ENCODE peak calls at places on chromosomes 16 and 17, in seven cellular contexts. P, E, O, C, B, H and M are unnamed samples.

GRCh38 chr17:30117548-30118155 is 1.0 kb downstream of the NSRP1 start:
- DNase-seq in E (peak), C (no peak), P (no peak), O (no peak), H (no peak), B (no peak), M (no peak)

GRCh38 chr16:70588565-70588964 is 57.8 kb upstream of the IL34 start:
- DNase-seq in P (no peak), O (no peak), C (no peak), H (no peak), B (no peak), E (peak), M (no peak)

GRCh38 chr17:16933317-16934132 is 38.4 kb downstream of the TNFRSF13B start:
- DNase-seq in B (no peak), P (no peak), H (no peak), C (no peak), O (no peak), E (no peak), M (no peak)

GRCh38 chr16:53080345-53081031 is 25.7 kb downstream of the CHD9 start:
- DNase-seq in H (no peak), B (no peak), O (no peak), C (peak), P (no peak), E (peak), M (no peak)

GRCh38 chr16:60120586-60120985 is 1386.5 kb upstream of the GOT2 start:
- DNase-seq in P (no peak), H (no peak), E (no peak), O (no peak), B (no peak), C (no peak), M (no peak)

GRCh38 chr16:2752850-2753522 is 548 bp downstream of the SRRM2 start:
- DNase-seq in B (no peak), C (peak), O (peak), E (peak), P (no peak), H (peak), M (peak)

GRCh38 chr17:43905400-43905984 is 1.8 kb downstream of the MPP2 start:
- DNase-seq in B (no peak), E (no peak), C (no peak), O (no peak), P (no peak), H (peak), M (peak)

GRCh38 chr16:90019543-90020259 is 445 bp upstream of the DBNDD1 start:
- DNase-seq in H (peak), P (no peak), C (no peak), O (no peak), B (no peak), E (peak), M (peak)

GRCh38 chr16:27906883-27907282 is 156.6 kb downstream of the GSG1L start:
- DNase-seq in C (no peak), O (no peak), E (no peak), H (no peak), P (no peak), B (no peak), M (no peak)

GRCh38 chr17:18185832-18186231 is 2.2 kb downstream of the ALKBH5 start:
- DNase-seq in C (no peak), E (peak), O (no peak), B (no peak), H (no peak), P (no peak), M (no peak)

GRCh38 chr17:75910699-75911098 is 6.0 kb upstream of the MRPL38 start:
- DNase-seq in H (peak), E (no peak), C (no peak), O (peak), P (no peak), B (no peak), M (peak)

GRCh38 chr17:9291912-9292562 is 270.7 kb downstream of the NTN1 start:
- DNase-seq in C (peak), P (peak), E (peak), H (no peak), O (no peak), B (no peak), M (peak)

GRCh38 chr17:37327341-37328090 is 48.3 kb upstream of the C17orf78 start:
- DNase-seq in P (no peak), C (no peak), O (no peak), B (no peak), E (peak), H (no peak), M (no peak)

GRCh38 chr17:14019186-14019956 is 49.9 kb upstream of the COX10 start:
- DNase-seq in C (no peak), B (no peak), E (peak), H (no peak), P (no peak), O (no peak), M (no peak)

GRCh38 chr17:43175213-43176118 is 4.5 kb downstream of the NBR1 start:
- DNase-seq in C (no peak), P (no peak), H (no peak), B (no peak), O (no peak), E (peak), M (no peak)

GRCh38 chr17:63446981-63447687 is 1.0 kb upstream of the CYB561 start:
- DNase-seq in C (peak), B (no peak), O (peak), H (no peak), E (no peak), P (no peak), M (peak)

GRCh38 chr17:47975189-47975814 is 4.4 kb downstream of the CDK5RAP3 start:
- DNase-seq in P (no peak), O (no peak), C (no peak), B (no peak), E (no peak), H (no peak), M (peak)

GRCh38 chr16:89120281-89120680 is 26.6 kb downstream of the ACSF3 start:
- DNase-seq in H (no peak), C (no peak), E (no peak), P (no peak), B (no peak), O (no peak), M (no peak)

GRCh38 chr16:18783430-18784341 is 6.4 kb downstream of the RPS15A start:
- DNase-seq in C (no peak), B (no peak), H (no peak), E (no peak), O (no peak), P (no peak), M (no peak)

GRCh38 chr17:14323522-14323981 is 22.7 kb downstream of the HS3ST3B1 start:
- DNase-seq in O (peak), C (no peak), H (no peak), B (no peak), E (no peak), P (no peak), M (no peak)

GRCh38 chr17:51032850-51033249 is 87.8 kb downstream of the SPAG9 start:
- DNase-seq in C (no peak), B (no peak), P (no peak), E (peak), O (no peak), H (no peak), M (no peak)

GRCh38 chr16:16027728-16028310 is 78.4 kb downstream of the ABCC1 start:
- DNase-seq in P (no peak), O (no peak), C (no peak), E (no peak), B (no peak), H (no peak), M (no peak)

GRCh38 chr16:68715471-68715870 is 21.6 kb upstream of the CDH1 start:
- DNase-seq in P (peak), H (no peak), O (no peak), B (no peak), C (no peak), E (peak), M (no peak)

GRCh38 chr17:63481488-63481870 is 4.6 kb downstream of the ACE start:
- DNase-seq in B (no peak), H (no peak), O (no peak), C (no peak), E (no peak), P (no peak), M (no peak)

GRCh38 chr17:74179576-74179975 is 23.9 kb upstream of the RPL38 start:
- DNase-seq in E (no peak), B (no peak), H (no peak), P (no peak), C (no peak), O (no peak), M (no peak)

GRCh38 chr16:53502331-53503269 is at the start of gene AKTIP:
- DNase-seq in B (peak), E (peak), O (peak), C (no peak), P (no peak), H (peak), M (peak)

GRCh38 chr17:82950525-82951102 is 110.8 kb upstream of the ZNF750 start:
- DNase-seq in H (no peak), C (no peak), B (no peak), O (no peak), E (no peak), P (no peak), M (no peak)

GRCh38 chr16:65083181-65083845 is 38.5 kb downstream of the CDH11 start:
- DNase-seq in O (no peak), E (peak), P (no peak), C (no peak), B (no peak), H (no peak), M (no peak)

GRCh38 chr17:69560987-69561441 is 146.5 kb downstream of the MAP2K6 start:
- DNase-seq in B (no peak), E (peak), P (no peak), C (no peak), H (no peak), O (no peak), M (no peak)

GRCh38 chr17:3385869-3386816 is at the start of gene OR3A2:
- DNase-seq in H (no peak), C (no peak), O (no peak), P (no peak), E (no peak), B (no peak), M (peak)

GRCh38 chr17:78322858-78323455 is 36.9 kb downstream of the SOCS3 start:
- DNase-seq in C (peak), B (no peak), E (no peak), O (no peak), P (no peak), H (no peak), M (no peak)

GRCh38 chr16:30786936-30787612 is at the start of gene ZNF629:
- DNase-seq in H (peak), B (no peak), O (peak), C (peak), E (peak), P (no peak), M (peak)

GRCh38 chr16:2838928-2839327 is 8.8 kb downstream of the ZG16B start:
- DNase-seq in H (peak), P (no peak), C (peak), O (peak), B (no peak), E (peak), M (peak)

GRCh38 chr17:67565068-67565467 is 152.7 kb upstream of the NOL11 start:
- DNase-seq in E (no peak), H (no peak), C (no peak), P (no peak), O (no peak), B (no peak), M (no peak)

GRCh38 chr17:31163091-31163781 is 68.5 kb downstream of the NF1 start:
- DNase-seq in C (no peak), P (no peak), H (no peak), B (no peak), O (no peak), E (no peak), M (peak)

GRCh38 chr17:4001048-4001590 is 36.9 kb upstream of the ATP2A3 start:
- DNase-seq in P (no peak), E (no peak), C (no peak), O (no peak), B (no peak), H (no peak), M (no peak)

GRCh38 chr17:65099941-65100315 is 37.2 kb upstream of the RGS9 start:
- DNase-seq in H (no peak), O (peak), B (no peak), P (no peak), C (no peak), E (peak), M (peak)

GRCh38 chr17:57440522-57441269 is 184.4 kb downstream of the MSI2 start:
- DNase-seq in O (peak), P (peak), B (no peak), H (peak), C (peak), E (peak), M (peak)

GRCh38 chr17:49990921-49991320 is 4.1 kb downstream of the DLX3 start:
- DNase-seq in E (no peak), C (no peak), O (no peak), P (no peak), H (no peak), B (no peak), M (no peak)

GRCh38 chr17:73323622-73324455 is 12.0 kb upstream of the CDC42EP4 start:
- DNase-seq in B (no peak), E (peak), O (no peak), P (no peak), H (no peak), C (no peak), M (no peak)